ENCODE peak calls at places on chromosomes 5 and 9, in nine cellular contexts. V is upper lobe of right lung, J is AG09309, E is foreskin fibroblast, H is OCI-LY7, G is HFF-Myc, Y is cardiac fibroblast, X is AG04449, M is cardiac muscle cell. W is an unnamed sample.

GRCh38 chr9:36560813-36561212 is 11.9 kb upstream of the MELK start:
- DNase-seq in H (no peak), V (no peak), X (no peak), Y (peak), E (peak), J (no peak), M (peak), G (no peak), W (no peak)

GRCh38 chr5:8613078-8613685 is 744.2 kb downstream of the MTRR start:
- DNase-seq in G (no peak), H (no peak), Y (no peak), V (no peak), X (no peak), M (no peak), J (no peak), E (no peak), W (no peak)

GRCh38 chr5:177163500-177163899 is 29.9 kb downstream of the NSD1 start:
- DNase-seq in J (no peak), X (no peak), V (no peak), H (no peak), Y (no peak), G (no peak), E (no peak), M (no peak), W (no peak)

GRCh38 chr5:177309351-177310191 is 2.1 kb downstream of the MXD3 start:
- DNase-seq in Y (peak), H (peak), X (no peak), J (no peak), V (peak), G (peak), M (peak), E (peak), W (no peak)

GRCh38 chr5:116444373-116445058 is 130.1 kb downstream of the SEMA6A start:
- DNase-seq in G (no peak), M (no peak), Y (no peak), X (no peak), E (no peak), J (no peak), V (no peak), H (no peak), W (no peak)

GRCh38 chr9:119020284-119020683 is 349.0 kb downstream of the BRINP1 start:
- DNase-seq in X (no peak), M (no peak), Y (no peak), H (no peak), E (peak), V (no peak), J (no peak), G (no peak), W (no peak)

GRCh38 chr5:90201923-90202322 is 207.6 kb downstream of the CETN3 start:
- DNase-seq in V (no peak), J (no peak), E (peak), G (no peak), X (no peak), H (no peak), M (peak), Y (peak), W (no peak)

GRCh38 chr5:78562719-78563330 is 85.7 kb downstream of the LHFPL2 start:
- DNase-seq in Y (no peak), H (no peak), J (no peak), X (no peak), E (no peak), G (no peak), V (no peak), M (no peak), W (no peak)

GRCh38 chr5:115435776-115436712 is 108.5 kb downstream of the FEM1C start:
- DNase-seq in J (no peak), Y (no peak), M (no peak), X (no peak), H (no peak), E (no peak), V (no peak), G (no peak), W (no peak)

GRCh38 chr9:87606921-87607521 is 109.4 kb downstream of the DAPK1 start:
- DNase-seq in M (peak), G (peak), E (peak), H (no peak), Y (peak), V (no peak), J (peak), X (peak), W (peak)

GRCh38 chr9:15349892-15350761 is 43.1 kb upstream of the TTC39B start:
- DNase-seq in H (no peak), V (no peak), E (peak), X (no peak), M (peak), J (no peak), Y (peak), G (no peak), W (no peak)

GRCh38 chr5:94057655-94058054 is 316.3 kb upstream of the POU5F2 start:
- DNase-seq in V (no peak), H (no peak), Y (no peak), G (no peak), X (no peak), M (no peak), J (no peak), E (no peak), W (no peak)

GRCh38 chr9:104872959-104873850 is 54.8 kb downstream of the ABCA1 start:
- DNase-seq in M (peak), Y (peak), V (no peak), J (peak), H (no peak), E (peak), X (peak), G (peak), W (peak)

GRCh38 chr5:14108170-14108996 is 34.8 kb upstream of the TRIO start:
- DNase-seq in J (peak), X (no peak), V (no peak), H (peak), Y (peak), E (peak), G (peak), M (peak), W (no peak)

GRCh38 chr5:40680741-40681350 is 1.1 kb downstream of the PTGER4 start:
- DNase-seq in M (no peak), J (no peak), E (peak), G (no peak), V (peak), H (no peak), X (no peak), Y (no peak), W (no peak)

GRCh38 chr5:170903075-170903474 is 41.3 kb downstream of the RANBP17 start:
- DNase-seq in G (no peak), M (no peak), H (no peak), X (no peak), Y (no peak), E (no peak), V (no peak), J (no peak), W (no peak)

GRCh38 chr5:119340597-119341218 is 15.1 kb upstream of the TNFAIP8 start:
- DNase-seq in H (peak), G (no peak), Y (no peak), V (no peak), J (no peak), E (no peak), M (no peak), X (no peak), W (no peak)

GRCh38 chr5:121667292-121667691 is 184.4 kb upstream of the FTMT start:
- DNase-seq in X (no peak), E (no peak), Y (no peak), G (no peak), M (no peak), H (no peak), V (no peak), J (no peak), W (no peak)

GRCh38 chr5:169848792-169849191 is 131.5 kb downstream of the INSYN2B start:
- DNase-seq in Y (no peak), E (no peak), M (no peak), X (no peak), H (no peak), V (no peak), J (no peak), G (no peak), W (no peak)

GRCh38 chr9:125906144-125906543 is 159.0 kb downstream of the PBX3 start:
- DNase-seq in X (peak), V (no peak), J (peak), G (no peak), E (peak), Y (peak), H (no peak), M (peak), W (peak)

GRCh38 chr5:50968296-50969206 is 302.1 kb downstream of the PARP8 start:
- DNase-seq in E (peak), V (no peak), G (no peak), H (no peak), M (no peak), X (no peak), J (no peak), Y (no peak), W (no peak)

GRCh38 chr5:150510460-150511263 is 2.7 kb downstream of the NDST1 start:
- DNase-seq in G (no peak), V (no peak), X (no peak), H (no peak), Y (no peak), E (peak), J (no peak), M (no peak), W (no peak)

GRCh38 chr9:12859704-12860251 is 85.0 kb downstream of the LURAP1L start:
- DNase-seq in J (peak), X (no peak), H (no peak), V (no peak), Y (peak), E (peak), G (no peak), M (peak), W (peak)

DNA sequence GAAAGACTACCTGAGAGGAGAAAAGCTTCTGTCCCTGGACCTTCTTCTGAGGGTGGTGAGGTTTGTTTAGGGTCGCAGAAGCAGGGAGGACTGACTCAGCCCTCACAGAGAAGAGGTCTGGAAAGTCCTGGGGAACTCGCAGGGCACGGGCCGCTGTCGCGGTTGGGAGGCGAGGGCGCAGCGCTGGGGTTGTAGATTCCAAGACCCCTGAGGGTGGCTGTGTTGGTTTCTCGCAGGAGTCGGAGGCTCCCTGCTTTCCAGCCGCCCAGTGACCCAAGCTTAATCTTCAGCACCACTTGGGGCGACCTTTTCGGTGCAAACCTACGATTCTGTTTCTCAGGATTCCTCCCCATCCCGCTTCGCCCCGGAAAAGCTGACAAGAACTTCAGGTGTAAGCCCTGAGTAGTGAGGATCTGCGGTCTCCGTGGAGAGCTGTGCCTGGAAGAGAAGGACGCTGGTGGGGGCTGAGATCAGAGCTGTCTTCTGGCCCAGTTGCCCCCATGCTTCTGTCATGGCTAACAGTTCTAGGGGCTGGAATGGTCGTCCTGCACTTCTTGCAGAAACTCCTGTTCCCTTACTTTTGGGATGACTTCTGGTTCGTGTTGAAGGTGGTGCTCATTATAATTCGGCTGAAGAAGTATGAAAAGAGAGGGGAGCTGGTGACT is 482 bp downstream of the SLC27A6 start:
- DNase-seq in V (no peak), M (no peak), Y (no peak), G (no peak), E (no peak), X (no peak), J (no peak), H (no peak), W (no peak)
- H3K4me3 ChIP-seq in V (peak), M (peak), Y (peak), G (peak), E (no peak), X (no peak), J (no peak), H (no peak), W (no peak)

GRCh38 chr5:140881889-140882590 is at the start of gene PCDHA13:
- DNase-seq in X (no peak), G (no peak), H (no peak), Y (no peak), E (no peak), M (peak), V (peak), J (no peak), W (no peak)
- TF ChIP-seq CTCF in X (no peak), G (peak), H (no peak), Y (no peak), E (no peak), M (no peak), V (peak), J (peak), W (no peak)

DNA sequence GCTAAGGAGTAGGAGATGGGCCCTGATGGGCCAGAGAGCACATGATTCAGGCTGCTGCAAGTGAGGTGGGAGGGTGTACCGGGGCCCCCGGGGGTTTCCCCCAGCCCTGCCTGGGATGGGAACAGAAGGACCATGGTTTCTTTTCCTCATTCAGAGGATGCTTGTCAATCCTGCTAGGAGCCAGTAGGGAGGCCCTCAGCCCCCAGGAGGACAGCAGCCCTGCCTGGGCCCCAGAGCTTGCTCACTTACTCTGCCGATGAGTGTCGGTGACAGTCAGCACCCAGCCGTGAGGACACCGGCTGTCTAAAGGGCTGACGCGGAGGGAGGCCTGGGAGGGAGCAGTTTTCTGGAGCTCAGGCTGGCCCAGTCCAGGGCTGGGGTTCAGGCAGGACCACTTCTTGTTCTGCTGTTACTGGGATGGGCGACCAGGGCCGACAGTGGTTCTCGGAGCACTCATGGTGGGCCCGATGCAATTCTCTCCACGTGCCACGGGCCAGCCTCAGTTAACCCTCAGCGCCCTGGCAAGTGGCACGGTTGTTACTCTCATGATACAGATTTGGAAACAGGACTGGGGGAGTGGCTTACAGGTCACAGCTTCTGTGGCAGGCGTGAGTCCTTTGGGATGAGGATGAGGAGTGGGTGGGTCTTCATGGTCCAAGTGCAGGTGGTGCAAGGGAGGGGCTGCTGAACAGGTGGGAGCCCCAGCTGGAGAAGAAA is 1.8 kb downstream of the ARRDC1 start:
- DNase-seq in G (no peak), X (no peak), E (peak), Y (no peak), J (no peak), V (peak), M (no peak), H (no peak), W (no peak)
- H3K4me3 ChIP-seq in G (peak), X (peak), E (peak), Y (peak), J (no peak), V (peak), M (no peak), H (peak), W (peak)

DNA sequence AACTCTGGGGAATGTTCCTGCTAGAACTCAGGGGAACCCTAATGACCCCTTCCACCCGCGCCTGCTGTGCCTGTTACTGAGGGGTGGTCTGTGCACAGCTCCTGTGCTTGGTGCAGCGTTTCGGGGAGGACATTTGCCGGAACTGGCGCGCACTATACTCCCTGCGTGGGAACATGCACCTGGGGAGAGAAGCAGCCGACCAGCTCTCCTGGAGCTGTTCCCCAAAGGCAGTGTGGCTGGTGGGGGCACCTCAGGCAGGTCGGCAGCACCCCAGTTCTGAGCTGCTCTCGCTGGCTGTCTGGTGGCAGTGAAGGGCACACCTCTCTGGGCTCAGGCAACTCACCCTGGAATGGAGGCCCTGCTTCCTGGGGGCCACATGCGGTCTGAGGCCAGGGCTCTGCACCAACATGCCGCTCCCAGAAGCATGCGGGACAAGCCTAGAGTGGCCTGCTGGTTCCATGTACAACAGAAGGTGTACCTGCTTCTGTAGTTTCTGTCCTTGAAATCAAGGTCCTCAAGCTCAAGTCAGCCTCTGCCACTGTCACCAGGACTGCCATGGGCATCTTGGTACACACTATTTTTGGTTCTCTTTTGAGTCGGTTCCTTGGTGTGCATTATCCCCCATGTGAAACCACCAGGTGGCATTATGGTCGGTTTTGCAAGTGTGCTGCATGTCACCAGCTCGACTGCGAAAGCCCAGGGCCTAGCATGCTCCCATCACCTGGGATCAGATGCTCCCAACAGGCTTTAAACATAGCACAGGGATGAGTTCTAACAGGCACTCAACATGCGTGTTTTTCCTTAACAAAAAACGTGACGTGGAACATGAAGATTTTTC is 7.8 kb upstream of the MRNIP start:
- DNase-seq in J (no peak), M (no peak), X (no peak), V (no peak), E (peak), H (peak), G (no peak), Y (no peak), W (no peak)
- TF ChIP-seq CTCF in J (no peak), M (no peak), X (no peak), V (no peak), E (no peak), H (peak), G (peak), Y (no peak), W (no peak)

GRCh38 chr5:64509798-64510197 is 4.0 kb downstream of the RGS7BP start:
- DNase-seq in E (no peak), H (no peak), J (no peak), Y (no peak), V (no peak), G (no peak), X (no peak), M (no peak), W (no peak)

GRCh38 chr5:64502181-64502580 is 3.6 kb upstream of the RGS7BP start:
- DNase-seq in E (no peak), H (no peak), J (no peak), Y (no peak), M (no peak), G (no peak), V (no peak), X (no peak), W (no peak)

GRCh38 chr5:64506567-64507321 is 929 bp downstream of the RGS7BP start:
- DNase-seq in H (no peak), X (no peak), G (no peak), E (no peak), J (no peak), M (no peak), Y (no peak), V (no peak), W (no peak)

GRCh38 chr5:64505769-64506566 is at the start of gene RGS7BP:
- DNase-seq in Y (peak), X (no peak), J (no peak), E (peak), M (peak), V (peak), H (no peak), G (no peak), W (no peak)
- H3K4me3 ChIP-seq in Y (peak), X (peak), J (peak), E (peak), M (peak), V (peak), H (no peak), G (peak), W (peak)